ENCODE peak calls at places on chromosomes 13 and 19, in seven cellular contexts. N is HCT116, W is K562, U is GM12878, X is SK-N-SH, B is H1, R is HepG2. M is an unnamed sample.

GRCh38 chr19:613732-614567 is 19.4 kb downstream of the POLRMT start:
- DNase-seq in R (no peak), B (no peak), W (no peak), X (peak), N (no peak), U (no peak), M (no peak)

GRCh38 chr13:113655358-113656014 is 2.5 kb downstream of the ATP4B start:
- DNase-seq in W (no peak), X (no peak), N (no peak), U (no peak), B (no peak), R (no peak), M (no peak)

GRCh38 chr13:33110713-33111413 is 94.6 kb downstream of the KL start:
- DNase-seq in R (no peak), B (no peak), W (no peak), X (no peak), U (no peak), N (no peak), M (no peak)

GRCh38 chr19:10543059-10543419 is 665 bp upstream of the ATG4D start:
- DNase-seq in N (no peak), B (no peak), R (no peak), U (no peak), X (no peak), W (no peak), M (no peak)

GRCh38 chr19:3668331-3669133 is 31.7 kb downstream of the PIP5K1C start:
- DNase-seq in N (no peak), B (no peak), U (no peak), X (no peak), R (peak), W (no peak), M (no peak)

GRCh38 chr19:4748589-4748988 is 24.9 kb upstream of the DPP9 start:
- DNase-seq in U (no peak), N (no peak), B (no peak), R (no peak), X (no peak), W (no peak), M (no peak)

GRCh38 chr13:100131863-100132574 is 43.1 kb downstream of the PCCA start:
- DNase-seq in B (no peak), X (peak), W (peak), U (no peak), N (peak), R (peak), M (no peak)

GRCh38 chr19:35887197-35887596 is 13.1 kb downstream of the NFKBID start:
- DNase-seq in R (no peak), W (no peak), N (no peak), X (no peak), U (no peak), B (no peak), M (no peak)

GRCh38 chr13:49404621-49405020 is 39.2 kb downstream of the CAB39L start:
- DNase-seq in U (no peak), N (no peak), R (no peak), B (no peak), X (no peak), W (no peak), M (no peak)

GRCh38 chr13:36519432-36519831 is 87.1 kb downstream of the CCNA1 start:
- DNase-seq in X (no peak), U (no peak), W (no peak), N (no peak), R (no peak), B (no peak), M (no peak)

GRCh38 chr13:109998808-109999528 is 212.6 kb upstream of the IRS2 start:
- DNase-seq in X (no peak), U (no peak), R (no peak), W (no peak), N (no peak), B (no peak), M (peak)

GRCh38 chr13:37059848-37060192 is 332 bp upstream of the SUPT20H start:
- DNase-seq in R (no peak), U (no peak), N (no peak), B (no peak), X (no peak), W (no peak), M (no peak)

GRCh38 chr19:11296264-11296663 is 304 bp downstream of the TSPAN16 start:
- DNase-seq in U (no peak), W (no peak), R (no peak), N (no peak), B (no peak), X (no peak), M (no peak)

GRCh38 chr13:36530861-36531590 is 98.7 kb downstream of the CCNA1 start:
- DNase-seq in B (no peak), N (no peak), W (no peak), U (no peak), R (no peak), X (no peak), M (no peak)

GRCh38 chr19:9498183-9498902 is at the start of gene ZNF560:
- DNase-seq in W (peak), X (peak), R (no peak), B (no peak), U (no peak), N (no peak), M (peak)

GRCh38 chr19:18417250-18418033 is 1.8 kb upstream of the SSBP4 start:
- DNase-seq in B (no peak), R (peak), U (no peak), W (peak), X (peak), N (no peak), M (peak)

GRCh38 chr13:73598021-73598712 is 536.0 kb downstream of the KLF12 start:
- DNase-seq in W (no peak), B (no peak), U (no peak), R (no peak), X (no peak), N (no peak), M (no peak)

GRCh38 chr13:28528848-28529247 is 33.9 kb upstream of the FLT1 start:
- DNase-seq in X (no peak), U (no peak), N (no peak), B (no peak), R (no peak), W (no peak), M (no peak)

GRCh38 chr19:55384576-55385235 is 614 bp upstream of the TMEM238 start:
- DNase-seq in W (no peak), R (no peak), X (peak), N (no peak), B (no peak), U (no peak), M (no peak)

GRCh38 chr13:41461527-41462124 is 4.3 kb downstream of the RGCC start:
- DNase-seq in N (no peak), W (no peak), R (no peak), U (no peak), B (no peak), X (no peak), M (no peak)

GRCh38 chr13:40315416-40316064 is 350.9 kb downstream of the FOXO1 start:
- DNase-seq in W (no peak), N (no peak), R (no peak), X (no peak), B (no peak), U (no peak), M (no peak)

GRCh38 chr19:54518844-54519243 is 16.2 kb downstream of the LAIR2 start:
- DNase-seq in B (no peak), N (no peak), W (peak), U (peak), R (peak), X (no peak), M (no peak)

GRCh38 chr19:38685666-38686529 is 38.4 kb downstream of the ACTN4 start:
- DNase-seq in R (peak), B (no peak), W (peak), X (peak), N (peak), U (no peak), M (no peak)

GRCh38 chr13:75258159-75258782 is 223.7 kb downstream of the TBC1D4 start:
- DNase-seq in U (no peak), B (no peak), W (peak), R (peak), N (peak), X (peak), M (peak)

GRCh38 chr13:98581971-98582702 is 5.2 kb upstream of the STK24 start:
- DNase-seq in B (no peak), N (no peak), U (no peak), X (no peak), W (no peak), R (no peak), M (no peak)

GRCh38 chr19:2054763-2055162 is 3.7 kb upstream of the MKNK2 start:
- DNase-seq in R (no peak), N (no peak), W (no peak), X (no peak), B (no peak), U (no peak), M (no peak)

GRCh38 chr13:44302233-44302632 is 71.4 kb upstream of the SERP2 start:
- DNase-seq in W (no peak), N (no peak), R (no peak), U (no peak), B (no peak), X (no peak), M (no peak)

GRCh38 chr13:51923983-51924539 is 62.3 kb downstream of the CCDC70 start:
- DNase-seq in W (peak), B (no peak), N (peak), R (peak), X (peak), U (no peak), M (peak)

GRCh38 chr19:16015805-16016173 is 60.5 kb upstream of the TPM4 start:
- DNase-seq in W (no peak), X (peak), R (no peak), B (no peak), U (no peak), N (no peak), M (no peak)

GRCh38 chr19:16014923-16015804 is 61.1 kb upstream of the TPM4 start:
- DNase-seq in X (peak), W (no peak), U (no peak), R (no peak), N (no peak), B (no peak), M (no peak)

GRCh38 chr19:16017138-16017490 is 59.2 kb upstream of the TPM4 start:
- DNase-seq in W (no peak), N (no peak), R (no peak), X (peak), U (no peak), B (no peak), M (no peak)

GRCh38 chr19:16018106-16018755 is 58.1 kb upstream of the TPM4 start:
- DNase-seq in N (no peak), W (no peak), X (peak), R (no peak), B (no peak), U (no peak), M (no peak)

GRCh38 chr19:16016226-16017137 is 59.8 kb upstream of the TPM4 start:
- DNase-seq in N (no peak), W (no peak), B (no peak), U (no peak), X (peak), R (no peak), M (no peak)
- TF ChIP-seq JUND in N (no peak), W (no peak), B (no peak), U (no peak), X (no peak), R (no peak), M (no peak)

GRCh38 chr19:13150919-13151604 is 851 bp downstream of the IER2 start:
- DNase-seq in B (no peak), U (no peak), X (no peak), N (no peak), R (no peak), W (peak), M (peak)

GRCh38 chr19:13151605-13152355 is 1.6 kb downstream of the IER2 start:
- DNase-seq in W (peak), X (peak), B (no peak), U (no peak), R (peak), N (peak), M (peak)

GRCh38 chr19:13150187-13150918 is at the start of the genes IER2 and STX10:
- DNase-seq in U (no peak), B (no peak), X (peak), N (no peak), W (peak), R (peak), M (peak)

GRCh38 chr19:13152356-13152853 is 2.2 kb downstream of the IER2 start:
- DNase-seq in W (no peak), N (no peak), U (no peak), B (no peak), X (no peak), R (no peak), M (no peak)

GRCh38 chr19:13149628-13150186 is 468 bp downstream of the STX10 start:
- DNase-seq in N (no peak), R (peak), B (no peak), W (no peak), U (no peak), X (peak), M (no peak)
- TF ChIP-seq JUND in N (no peak), R (peak), B (no peak), W (no peak), U (no peak), X (no peak), M (no peak)

DNA sequence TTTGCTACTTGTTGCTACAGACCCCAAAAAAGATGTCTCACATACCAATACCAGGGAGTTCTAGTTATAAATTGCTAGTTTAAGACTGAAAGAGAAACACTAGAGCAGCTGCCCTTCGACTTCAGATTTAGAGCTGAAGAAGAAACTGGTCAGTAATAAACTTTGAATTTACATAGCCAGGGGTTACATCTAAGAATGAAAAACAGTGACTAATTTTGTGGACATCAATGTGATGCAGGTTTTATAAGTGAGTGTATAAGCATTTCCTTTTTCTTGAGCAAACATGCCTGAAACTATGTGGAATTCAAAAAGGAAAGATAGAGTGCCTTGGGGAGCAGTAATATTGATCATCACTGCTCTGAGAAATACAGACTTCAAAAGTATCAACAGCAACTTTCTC is 724.9 kb upstream of the MIR17HG start:
- DNase-seq in R (no peak), X (no peak), N (no peak), B (no peak), U (no peak), W (no peak), M (no peak)
- TF ChIP-seq JUND in R (no peak), X (no peak), N (no peak), B (no peak), U (no peak), W (no peak), M (no peak)

DNA sequence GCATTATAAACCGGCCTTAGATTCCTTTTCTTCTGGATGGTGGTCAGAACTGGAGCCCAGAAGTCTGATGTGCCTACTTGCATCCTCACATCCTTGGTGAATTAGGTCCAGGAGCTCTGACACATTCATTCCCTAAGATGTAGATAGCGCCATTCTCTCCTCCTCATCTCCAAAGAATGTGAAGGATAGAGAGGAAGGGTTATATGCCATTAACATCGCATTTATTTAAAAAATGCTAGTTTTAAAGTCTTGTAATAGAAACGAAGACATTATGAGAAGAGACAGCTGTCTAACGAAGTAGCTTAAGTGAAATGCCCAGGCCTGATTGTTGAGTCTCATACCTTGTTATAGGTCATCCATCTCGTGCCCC is 9.7 kb downstream of the MBNL2 start:
- DNase-seq in U (no peak), W (no peak), N (no peak), R (no peak), X (no peak), B (no peak), M (no peak)
- TF ChIP-seq JUND in U (no peak), W (no peak), N (no peak), R (no peak), X (peak), B (no peak), M (no peak)

M was measured in T47D.